ENCODE peak calls at places on chromosomes 12 and 14, in eight cellular contexts. X is NAMALWA; S is thoracic aorta; T is bronchial epithelial cell; D is stomach; R is stimulated activated CD4-positive, alpha-beta T cell treated with anti-CD3 and anti-CD28 coated beads, Interleukin-15, amount 100 ng/mL, for 1 hour; A is left cardiac atrium; B is GM20000. P is an unnamed sample.

GRCh38 chr14:87076146-87076545 is 916.8 kb downstream of the GALC start:
- DNase-seq in S (no peak), X (no peak), B (no peak), A (no peak), R (no peak), T (no peak), D (no peak), P (no peak)

GRCh38 chr12:90102957-90103652 is 394.5 kb upstream of the ATP2B1 start:
- DNase-seq in S (no peak), X (peak; percentile 70), R (no peak), A (no peak), D (no peak), T (peak; percentile 59), B (peak; percentile 47), P (peak; percentile 43)

GRCh38 chr12:84058136-84058535 is 854.5 kb downstream of the SLC6A15 start:
- DNase-seq in R (no peak), T (no peak), X (no peak), A (no peak), D (no peak), S (no peak), B (no peak), P (no peak)

GRCh38 chr14:37246427-37246829 is 48.7 kb downstream of the MIPOL1 start:
- DNase-seq in A (no peak), S (no peak), T (peak; percentile 56), B (peak; percentile 12), D (no peak), R (no peak), X (peak; percentile 31), P (peak; percentile 21)

GRCh38 chr14:22448035-22448904 is 140.8 kb downstream of the DAD1 start:
- DNase-seq in B (peak; percentile 45), A (no peak), D (no peak), S (no peak), T (no peak), R (no peak), X (peak; percentile 28), P (no peak)

GRCh38 chr12:64560395-64561301 is 49.6 kb upstream of the RASSF3 start:
- DNase-seq in T (peak; percentile 89), D (no peak), A (no peak), X (no peak), R (no peak), S (no peak), B (no peak), P (peak; percentile 77)

GRCh38 chr12:119730381-119730780 is 62.4 kb downstream of the PRKAB1 start:
- DNase-seq in S (no peak), T (no peak), A (no peak), D (no peak), R (no peak), X (no peak), B (no peak), P (no peak)

GRCh38 chr14:104282332-104283196 is 144.2 kb downstream of the KIF26A start:
- DNase-seq in S (no peak), A (peak; percentile 15), D (peak; percentile 18), X (no peak), T (no peak), R (no peak), B (no peak), P (no peak)

GRCh38 chr12:129696952-129697351 is 206.9 kb downstream of the TMEM132D start:
- DNase-seq in T (no peak), A (no peak), R (no peak), X (no peak), S (no peak), B (no peak), D (no peak), P (no peak)

GRCh38 chr14:96811985-96812667 is 14.9 kb downstream of the VRK1 start:
- DNase-seq in R (no peak), D (no peak), T (no peak), A (no peak), S (no peak), X (no peak), B (no peak), P (no peak)

GRCh38 chr12:126856958-126857357 is 1410.0 kb upstream of the TMEM132C start:
- DNase-seq in S (no peak), D (no peak), R (no peak), X (no peak), A (no peak), B (no peak), T (no peak), P (no peak)

GRCh38 chr14:63713058-63713457 is 14.8 kb downstream of the SGPP1 start:
- DNase-seq in A (no peak), R (no peak), S (no peak), T (no peak), D (no peak), B (no peak), X (no peak), P (no peak)

GRCh38 chr14:65016461-65016860 is 29.8 kb downstream of the FNTB start:
- DNase-seq in T (no peak), A (no peak), S (no peak), X (no peak), B (no peak), D (no peak), R (no peak), P (no peak)

GRCh38 chr12:50992814-50993213 is 33.4 kb downstream of the SLC11A2 start:
- DNase-seq in B (no peak), R (no peak), S (no peak), A (peak; percentile 46), D (no peak), X (no peak), T (no peak), P (no peak)

GRCh38 chr12:52210186-52210924 is 18.5 kb upstream of the KRT80 start:
- DNase-seq in S (no peak), B (no peak), R (no peak), A (peak; percentile 35), D (no peak), X (no peak), T (peak; percentile 97), P (peak; percentile 58)

GRCh38 chr14:64788706-64789105 is 84.5 kb downstream of the PLEKHG3 start:
- DNase-seq in A (no peak), B (no peak), D (no peak), R (no peak), S (no peak), T (peak; percentile 93), X (no peak), P (peak; percentile 90)

GRCh38 chr12:69783365-69783764 is 41.7 kb upstream of the MYRFL start:
- DNase-seq in T (peak; percentile 43), S (no peak), A (no peak), D (no peak), B (no peak), X (no peak), R (no peak), P (no peak)

GRCh38 chr14:64741200-64741599 is 37.0 kb downstream of the PLEKHG3 start:
- DNase-seq in S (no peak), D (no peak), B (no peak), A (no peak), X (no peak), T (no peak), R (no peak), P (no peak)

GRCh38 chr12:107032266-107032665 is 45.3 kb upstream of the MTERF2 start:
- DNase-seq in S (no peak), B (no peak), T (no peak), A (no peak), X (no peak), R (no peak), D (no peak), P (no peak)

GRCh38 chr12:76259071-76259470 is 89.1 kb downstream of the BBS10 start:
- DNase-seq in T (no peak), A (no peak), R (no peak), D (no peak), X (no peak), S (no peak), B (no peak), P (no peak)

P was measured in mammary epithelial cell.